ENCODE peak calls at places on chromosomes 13 and 19, in five cellular contexts. B is heart left ventricle, H is pulmonary artery endothelial cell, Q is body of pancreas, E is T-helper 2 cell. P is an unnamed sample.

GRCh38 chr13:74767031-74767430 is 632.8 kb upstream of the KLF12 start:
- DNase-seq in B (no peak), H (no peak), Q (no peak), E (no peak), P (peak)

GRCh38 chr19:3370728-3371591 is 4.6 kb downstream of the NFIC start:
- DNase-seq in B (no peak), E (no peak), Q (no peak), H (no peak), P (no peak)

GRCh38 chr13:45718063-45718462 is 15.9 kb downstream of the CBY2 start:
- DNase-seq in Q (no peak), E (no peak), B (no peak), H (no peak), P (peak)

GRCh38 chr13:44692173-44692713 is 116.1 kb upstream of the TSC22D1 start:
- DNase-seq in H (no peak), B (no peak), Q (no peak), E (no peak), P (no peak)

GRCh38 chr13:101144808-101145419 is 271.4 kb downstream of the NALCN start:
- DNase-seq in E (no peak), B (no peak), H (peak), Q (no peak), P (peak)

GRCh38 chr19:47518139-47518538 is 3.3 kb upstream of the NAPA start:
- DNase-seq in E (no peak), B (no peak), Q (no peak), H (no peak), P (no peak)

GRCh38 chr13:111881700-111882099 is 185.2 kb upstream of the SOX1 start:
- DNase-seq in E (no peak), H (no peak), B (no peak), Q (no peak), P (no peak)

GRCh38 chr13:80048030-80048429 is 292.9 kb downstream of the SPRY2 start:
- DNase-seq in H (no peak), E (no peak), Q (no peak), B (no peak), P (no peak)

GRCh38 chr13:99377641-99378040 is 70.4 kb upstream of the GPR183 start:
- DNase-seq in E (no peak), B (no peak), H (no peak), Q (no peak), P (no peak)